ENCODE peak calls at places on chromosomes 7 and 10, in five cellular contexts. K, S, O, W and P are unnamed samples.

GRCh38 chr7:44101304-44101965 is 2.7 kb upstream of the AEBP1 start:
- DNase-seq in K (no peak), S (no peak), O (no peak), W (no peak), P (no peak)

GRCh38 chr10:133377818-133378250 is 1.2 kb upstream of the PAOX start:
- DNase-seq in K (peak; percentile 41), S (no peak), O (no peak), W (no peak), P (no peak)

GRCh38 chr7:97390052-97390451 is 272.6 kb downstream of the SDHAF3 start:
- DNase-seq in K (no peak), S (no peak), O (no peak), W (no peak), P (no peak)

GRCh38 chr10:124180947-124181549 is 87.7 kb upstream of the CHST15 start:
- DNase-seq in K (no peak), S (peak; percentile 75), O (no peak), W (no peak), P (peak; percentile 27)

GRCh38 chr7:17560516-17560915 is 262.1 kb downstream of the AHR start:
- DNase-seq in K (no peak), S (no peak), O (no peak), W (no peak), P (no peak)

GRCh38 chr7:113131367-113131766 is 13.0 kb upstream of the SMIM30 start:
- DNase-seq in K (no peak), S (no peak), O (no peak), W (no peak), P (no peak)

GRCh38 chr7:27347261-27347610 is 104.6 kb downstream of the EVX1 start:
- DNase-seq in K (no peak), S (no peak), O (no peak), W (no peak), P (no peak)

GRCh38 chr7:148912758-148913541 is 28.9 kb upstream of the EZH2 start:
- DNase-seq in K (no peak), S (no peak), O (peak; percentile 28), W (no peak), P (no peak)

GRCh38 chr7:33646166-33646565 is 259.2 kb upstream of the BMPER start:
- DNase-seq in K (no peak), S (no peak), O (no peak), W (no peak), P (no peak)

GRCh38 chr10:121664671-121665070 is 66.4 kb upstream of the FGFR2 start:
- DNase-seq in K (no peak), S (no peak), O (no peak), W (no peak), P (no peak)

GRCh38 chr7:43669286-43670081 is 59.8 kb downstream of the COA1 start:
- DNase-seq in K (peak; percentile 85), S (no peak), O (peak; percentile 81), W (no peak), P (no peak)

GRCh38 chr10:127997937-127998336 is 91.0 kb downstream of the PTPRE start:
- DNase-seq in K (no peak), S (peak; percentile 64), O (no peak), W (no peak), P (no peak)

GRCh38 chr7:138875794-138876193 is 77.8 kb upstream of the ATP6V0A4 start:
- DNase-seq in K (no peak), S (peak; percentile 91), O (peak; percentile 75), W (no peak), P (peak; percentile 83)

GRCh38 chr7:2225336-2225735 is 7.4 kb downstream of the MAD1L1 start:
- DNase-seq in K (no peak), S (no peak), O (no peak), W (no peak), P (no peak)

GRCh38 chr7:2954433-2954853 is 89.2 kb downstream of the CARD11 start:
- DNase-seq in K (peak; percentile 3), S (no peak), O (peak; percentile 40), W (no peak), P (no peak)

GRCh38 chr7:45421826-45422225 is 152.3 kb upstream of the ADCY1 start:
- DNase-seq in K (no peak), S (no peak), O (no peak), W (no peak), P (peak; percentile 27)

GRCh38 chr7:39602351-39602750 is 21.0 kb upstream of the RALA start:
- DNase-seq in K (no peak), S (no peak), O (no peak), W (no peak), P (no peak)

GRCh38 chr10:126014309-126014708 is 117.9 kb downstream of the FANK1 start:
- DNase-seq in K (no peak), S (peak; percentile 71), O (no peak), W (no peak), P (no peak)

GRCh38 chr10:3806603-3807002 is 21.6 kb upstream of the KLF6 start:
- DNase-seq in K (no peak), S (peak; percentile 92), O (no peak), W (no peak), P (peak; percentile 88)

GRCh38 chr7:151241755-151242096 is 6.8 kb downstream of the SMARCD3 start:
- DNase-seq in K (no peak), S (no peak), O (no peak), W (no peak), P (no peak)

GRCh38 chr10:93859049-93859655 is 34.6 kb upstream of the SLC35G1 start:
- DNase-seq in K (no peak), S (no peak), O (no peak), W (peak; percentile 16), P (peak; percentile 43)

GRCh38 chr7:57328963-57329362 is 121.0 kb upstream of the ZNF716 start:
- DNase-seq in K (no peak), S (no peak), O (no peak), W (no peak), P (no peak)

GRCh38 chr7:156524737-156525597 is 115.6 kb upstream of the RNF32 start:
- DNase-seq in K (no peak), S (no peak), O (no peak), W (no peak), P (no peak)

GRCh38 chr7:7761340-7761973 is 43.0 kb upstream of the RPA3 start:
- DNase-seq in K (no peak), S (no peak), O (no peak), W (peak; percentile 12), P (peak; percentile 80)

GRCh38 chr7:39749177-39749576 is 125.8 kb downstream of the RALA start:
- DNase-seq in K (no peak), S (peak; percentile 5), O (no peak), W (no peak), P (peak; percentile 68)

GRCh38 chr7:47298636-47299035 is 283.3 kb downstream of the TNS3 start:
- DNase-seq in K (no peak), S (no peak), O (no peak), W (no peak), P (no peak)

GRCh38 chr10:1048349-1048731 is 579 bp downstream of the IDI1 start:
- DNase-seq in K (no peak), S (no peak), O (peak; percentile 87), W (no peak), P (peak; percentile 51)

GRCh38 chr10:92544296-92544695 is 29.6 kb downstream of the IDE start:
- DNase-seq in K (no peak), S (no peak), O (no peak), W (no peak), P (peak; percentile 12)

GRCh38 chr7:15686957-15687644 is 618 bp upstream of the MEOX2 start:
- DNase-seq in K (peak; percentile 19), S (no peak), O (no peak), W (no peak), P (no peak)

GRCh38 chr10:17256627-17257026 is 28.6 kb downstream of the VIM start:
- DNase-seq in K (no peak), S (no peak), O (no peak), W (no peak), P (no peak)

GRCh38 chr10:132684164-132684891 is 101.6 kb downstream of the NKX6-2 start:
- DNase-seq in K (peak; percentile 5), S (peak; percentile 62), O (peak; percentile 59), W (no peak), P (peak; percentile 10)

GRCh38 chr10:17454181-17454800 is at the start of gene ST8SIA6:
- DNase-seq in K (peak; percentile 66), S (peak; percentile 6), O (peak; percentile 39), W (peak; percentile 58), P (peak; percentile 23)

GRCh38 chr7:79646278-79646677 is 192.8 kb upstream of the MAGI2 start:
- DNase-seq in K (no peak), S (no peak), O (no peak), W (no peak), P (no peak)

DNA sequence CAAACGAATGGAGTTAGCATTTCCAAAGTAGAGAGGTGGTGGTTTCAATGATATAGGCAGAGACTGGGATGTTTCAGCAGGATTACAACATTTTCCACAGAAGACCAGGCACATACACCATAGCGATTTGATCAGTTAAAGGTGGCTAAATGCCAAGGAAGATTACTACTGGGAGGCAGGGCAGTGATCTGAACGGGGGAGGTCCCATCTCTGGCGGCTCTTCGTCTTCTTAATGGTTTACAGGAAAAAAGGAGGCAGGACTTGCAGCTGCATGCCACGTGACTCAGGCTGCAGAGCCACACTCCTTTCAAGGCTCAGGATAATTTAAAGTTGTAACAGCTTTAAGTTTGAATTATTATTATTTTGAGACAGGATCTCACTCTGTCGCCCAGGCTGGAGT is 250.5 kb upstream of the GALNT17 start:
- DNase-seq in K (no peak), S (no peak), O (no peak), W (no peak), P (no peak)
- TF ChIP-seq CTCF in K (no peak), S (no peak), O (no peak), W (no peak), P (no peak)

GRCh38 chr7:29297194-29297890 is 102.8 kb downstream of the CHN2 start:
- DNase-seq in K (peak; percentile 81), S (no peak), O (no peak), W (no peak), P (no peak)
- TF ChIP-seq CTCF in K (peak; percentile 71), S (peak; percentile 24), O (no peak), W (no peak), P (no peak)

GRCh38 chr7:207418-208127 is 15.2 kb downstream of the FAM20C start:
- DNase-seq in K (peak; percentile 48), S (no peak), O (no peak), W (no peak), P (no peak)
- TF ChIP-seq CTCF in K (no peak), S (peak; percentile 58), O (no peak), W (no peak), P (peak; percentile 8)

DNA sequence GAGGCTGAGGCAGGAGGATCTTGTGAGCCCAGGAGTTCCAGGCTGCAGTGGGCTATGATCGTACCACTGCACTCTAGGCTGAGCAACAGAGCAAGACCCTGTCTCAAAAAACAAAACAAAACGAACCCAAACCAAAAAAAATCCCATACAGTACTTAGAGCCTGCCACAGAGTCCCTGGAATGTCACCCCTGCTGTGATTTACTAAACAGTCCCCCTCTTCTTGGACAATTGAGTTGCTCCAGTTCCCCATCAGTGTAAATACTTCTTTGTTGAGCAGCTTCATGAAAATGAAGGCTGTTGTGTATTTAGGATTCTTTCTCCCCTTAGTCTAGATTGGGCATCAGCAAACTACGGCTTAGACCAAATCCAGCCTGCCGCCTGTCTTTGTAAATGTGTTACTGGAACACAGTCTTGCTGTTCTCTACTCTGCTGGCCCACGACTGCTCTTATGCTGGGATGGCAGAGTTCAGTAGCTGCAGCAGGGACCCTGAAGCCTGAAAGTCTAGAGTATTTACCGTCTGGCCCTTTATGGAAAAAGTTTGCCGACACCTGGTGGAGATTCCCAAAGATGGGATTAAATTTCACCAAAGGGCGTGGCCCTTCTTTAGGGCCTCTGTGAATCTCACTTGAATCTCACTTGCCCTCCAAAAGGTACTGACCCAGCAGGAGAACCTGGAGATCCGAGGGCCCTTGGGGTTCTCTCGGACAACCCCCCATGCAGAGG is 57.8 kb downstream of the PALD1 start:
- DNase-seq in K (no peak), S (no peak), O (no peak), W (no peak), P (no peak)
- TF ChIP-seq CTCF in K (no peak), S (no peak), O (no peak), W (no peak), P (no peak)

GRCh38 chr10:103581499-103581898 is 88.0 kb downstream of the NEURL1 start:
- DNase-seq in K (no peak), S (no peak), O (no peak), W (no peak), P (no peak)
- TF ChIP-seq CTCF in K (no peak), S (no peak), O (no peak), W (no peak), P (no peak)